ENCODE peak calls at places on chromosomes 5 and 9, in seven cellular contexts. X, F, Q, G, S, T and N are unnamed samples.

GRCh38 chr9:89696780-89697179 is 92.0 kb downstream of the GADD45G start:
- DNase-seq in G (no peak), X (no peak), F (no peak), T (no peak), S (no peak), Q (no peak), N (no peak)

GRCh38 chr5:38783011-38783551 is 62.7 kb upstream of the OSMR start:
- DNase-seq in F (no peak), S (peak; percentile 62), T (no peak), Q (peak; percentile 9), G (no peak), X (no peak), N (no peak)

GRCh38 chr9:530681-531080 is 310.8 kb upstream of the DMRT1 start:
- DNase-seq in S (no peak), F (no peak), G (no peak), Q (no peak), X (no peak), T (peak; percentile 19), N (no peak)

GRCh38 chr9:91567642-91568274 is 144.1 kb upstream of the NFIL3 start:
- DNase-seq in F (no peak), X (no peak), T (no peak), Q (no peak), G (no peak), S (no peak), N (no peak)

GRCh38 chr5:42870882-42871418 is 59.3 kb upstream of the SELENOP start:
- DNase-seq in X (no peak), F (no peak), Q (no peak), T (no peak), S (no peak), G (peak; percentile 48), N (no peak)

GRCh38 chr5:74643160-74643562 is 2.6 kb upstream of the ENC1 start:
- DNase-seq in S (peak; percentile 57), G (peak; percentile 34), Q (no peak), F (no peak), X (no peak), T (peak; percentile 48), N (no peak)

GRCh38 chr5:176700239-176700847 is 53.1 kb downstream of the TSPAN17 start:
- DNase-seq in S (no peak), G (peak; percentile 40), T (no peak), F (peak; percentile 79), Q (peak; percentile 53), X (no peak), N (peak; percentile 70)

GRCh38 chr9:93223241-93224180 is 39.6 kb downstream of the WNK2 start:
- DNase-seq in F (no peak), S (no peak), Q (no peak), X (no peak), G (no peak), T (peak; percentile 56), N (no peak)

GRCh38 chr5:43619380-43619779 is 16.4 kb downstream of the NNT start:
- DNase-seq in X (no peak), S (no peak), T (no peak), Q (no peak), G (no peak), F (no peak), N (no peak)

GRCh38 chr9:13627071-13627470 is 347.6 kb upstream of the MPDZ start:
- DNase-seq in S (no peak), T (no peak), Q (no peak), X (no peak), G (no peak), F (no peak), N (no peak)

GRCh38 chr9:27664136-27664819 is 91.0 kb upstream of the C9orf72 start:
- DNase-seq in Q (no peak), S (no peak), T (no peak), F (no peak), G (no peak), X (no peak), N (no peak)

GRCh38 chr9:22005700-22006605 is 3.2 kb downstream of the CDKN2B start:
- DNase-seq in F (peak; percentile 73), T (no peak), S (no peak), X (no peak), Q (no peak), G (no peak), N (peak; percentile 35)

GRCh38 chr5:175728885-175729828 is 71.3 kb downstream of the HRH2 start:
- DNase-seq in G (peak; percentile 13), Q (no peak), T (no peak), X (no peak), F (peak; percentile 80), S (no peak), N (peak; percentile 71)

GRCh38 chr5:93532370-93532769 is 48.6 kb downstream of the NR2F1-AS1 start:
- DNase-seq in G (no peak), T (no peak), F (no peak), S (peak; percentile 2), Q (no peak), X (no peak), N (no peak)

DNA sequence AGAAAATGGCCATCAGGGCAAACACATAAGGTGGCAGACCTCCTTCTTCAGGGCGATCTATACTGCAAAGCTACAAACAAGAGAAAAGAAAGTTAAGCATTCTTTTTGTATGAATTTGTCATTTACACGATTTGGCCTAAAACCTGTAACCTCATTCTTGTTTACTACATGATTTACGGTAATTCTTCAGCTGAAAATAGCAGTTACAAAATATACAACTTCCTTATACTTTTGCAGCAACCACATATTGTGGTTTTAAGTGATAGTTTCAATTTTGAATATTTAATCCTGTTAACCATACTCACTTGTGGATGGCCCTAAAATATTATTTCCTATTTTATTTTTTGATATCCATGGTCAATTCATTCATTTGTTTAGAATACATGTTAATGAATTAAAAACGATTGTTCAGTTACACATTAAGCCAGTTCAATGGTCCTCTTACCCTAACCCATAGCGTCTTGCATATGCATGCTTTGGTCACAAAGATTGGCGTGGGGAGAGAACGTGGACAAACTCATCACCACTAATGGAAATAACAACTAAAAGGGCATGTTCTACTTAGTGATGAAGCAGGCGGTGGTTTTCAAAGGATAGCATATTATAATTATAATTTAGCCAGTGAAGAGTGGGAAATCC is 16.6 kb downstream of the TUT7 start:
- DNase-seq in S (no peak), Q (no peak), G (no peak), X (no peak), F (no peak), T (no peak), N (no peak)
- TF ChIP-seq SP1 in S (no peak), Q (no peak), G (no peak), X (no peak), F (no peak), T (no peak), N (no peak)

GRCh38 chr9:124203818-124204217 is 53.9 kb upstream of the NEK6 start:
- DNase-seq in S (no peak), Q (no peak), T (no peak), F (no peak), G (no peak), X (no peak), N (no peak)

GRCh38 chr9:124199474-124199873 is 58.3 kb upstream of the NEK6 start:
- DNase-seq in S (no peak), Q (no peak), F (no peak), G (no peak), T (no peak), X (no peak), N (no peak)

GRCh38 chr9:124198948-124199347 is 58.8 kb upstream of the NEK6 start:
- DNase-seq in X (no peak), T (no peak), S (no peak), Q (no peak), F (no peak), G (no peak), N (no peak)

GRCh38 chr9:124205686-124206352 is 51.9 kb upstream of the NEK6 start:
- DNase-seq in F (no peak), S (no peak), T (no peak), G (no peak), Q (peak; percentile 35), X (no peak), N (no peak)

DNA sequence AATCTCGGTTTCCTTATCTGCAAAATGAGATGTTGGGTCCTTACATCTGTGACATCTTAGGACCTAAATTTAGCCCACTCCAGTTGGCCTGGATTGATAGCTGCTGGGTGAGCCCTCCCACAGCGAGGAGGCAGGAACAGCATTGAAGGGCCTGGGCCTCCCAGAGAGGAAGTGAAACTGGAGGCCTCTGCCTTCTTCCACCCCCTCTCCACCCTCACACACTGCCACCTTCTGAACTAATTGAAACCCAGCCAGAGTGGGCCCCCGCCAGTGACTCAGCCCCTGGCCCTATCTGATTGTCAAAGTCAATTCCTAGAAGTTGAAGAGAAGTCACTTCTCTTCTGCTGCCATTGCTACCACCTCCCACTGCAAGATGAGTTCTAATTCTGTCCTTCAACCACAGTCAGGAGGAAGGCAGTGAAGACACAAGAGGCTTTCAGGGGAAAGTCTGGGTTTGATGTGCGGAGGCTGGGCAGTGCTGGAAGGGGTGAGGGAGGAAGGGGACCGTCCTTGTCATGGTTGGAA is 55.2 kb upstream of the NEK6 start:
- DNase-seq in X (peak; percentile 98), Q (no peak), S (no peak), G (peak; percentile 93), T (no peak), F (no peak), N (no peak)
- TF ChIP-seq SP1 in X (peak; percentile 93), Q (no peak), S (no peak), G (peak; percentile 72), T (no peak), F (no peak), N (no peak)

DNA sequence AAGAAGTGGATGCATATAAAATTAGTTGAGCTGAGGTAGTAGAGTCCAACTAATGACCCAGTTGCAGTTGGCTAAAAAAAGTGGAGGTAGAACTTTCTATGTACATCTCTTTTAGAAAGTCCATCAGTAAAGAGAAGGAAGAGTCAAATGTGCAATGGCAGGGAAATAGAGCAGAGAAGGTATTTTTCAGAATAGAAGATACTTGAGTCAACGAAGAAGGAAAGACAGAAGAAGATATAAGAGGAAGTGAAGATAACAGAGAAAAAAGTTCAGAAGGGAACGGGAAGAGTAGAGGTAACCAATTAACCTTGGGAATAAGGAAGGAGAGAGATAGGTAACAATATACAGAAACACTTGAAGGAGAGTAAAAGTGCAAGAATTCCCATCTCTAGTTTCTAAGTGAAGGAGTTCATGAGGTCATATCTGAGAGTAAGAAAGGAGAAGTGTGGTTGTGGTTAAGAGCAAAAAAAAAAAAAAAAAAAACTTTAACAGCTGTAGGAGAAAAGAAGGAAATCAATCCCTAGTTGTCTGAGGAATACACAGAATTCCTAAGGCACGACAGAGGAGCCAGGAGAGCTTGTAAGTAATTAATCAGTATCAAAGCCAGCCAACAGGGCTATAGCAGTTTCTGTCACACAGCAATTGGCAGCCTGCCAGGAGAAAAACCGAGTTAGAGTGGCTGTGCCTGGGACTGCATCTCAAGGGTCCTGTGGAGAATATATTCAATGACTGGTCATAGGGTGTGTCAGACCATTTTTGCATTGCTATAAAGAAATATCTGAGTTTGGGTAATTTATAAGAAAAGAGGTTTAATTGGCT is 61.0 kb downstream of the ARL15 start:
- DNase-seq in G (peak; percentile 68), S (no peak), X (no peak), F (no peak), T (no peak), Q (peak; percentile 67), N (no peak)
- TF ChIP-seq SP1 in G (no peak), S (no peak), X (no peak), F (no peak), T (no peak), Q (no peak), N (no peak)

GRCh38 chr5:30574761-30575160 is 618.7 kb upstream of the CDH6 start:
- DNase-seq in T (no peak), F (no peak), Q (no peak), G (no peak), S (no peak), X (no peak), N (no peak)

DNA sequence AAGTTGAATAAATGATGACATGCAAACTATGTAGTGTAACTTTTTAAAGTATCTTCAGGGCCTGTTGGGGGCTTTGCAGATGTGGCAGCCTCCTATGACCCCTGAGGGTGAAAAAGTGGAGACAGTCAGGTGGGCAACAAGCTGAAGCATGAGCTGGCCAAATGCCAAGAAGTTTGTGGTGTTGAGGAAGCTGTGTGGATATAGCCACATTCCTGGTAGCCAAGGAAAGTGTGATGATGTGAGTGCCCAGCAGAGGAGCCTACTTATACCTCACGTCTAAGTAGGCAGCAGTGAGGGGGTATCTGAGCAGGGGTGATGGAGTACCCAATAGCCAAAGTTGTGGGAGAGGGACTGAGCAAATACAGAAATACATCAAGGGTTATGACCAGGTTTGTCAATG is 621.2 kb upstream of the CDH6 start:
- DNase-seq in G (no peak), F (no peak), Q (no peak), X (no peak), T (no peak), S (peak; percentile 3), N (no peak)
- TF ChIP-seq SP1 in G (no peak), F (no peak), Q (no peak), X (no peak), T (no peak), S (no peak), N (no peak)